ENCODE peak calls at places on chromosome 2, in eight cellular contexts. One of them, this sample, is unnamed.

GRCh38 chr2:6577960-6578359 is 287.7 kb downstream of the CMPK2 start:
- DNase-seq in kidney epithelial cell: no peak
- DNase-seq in lower leg skin: no peak
- DNase-seq in testis: no peak
- DNase-seq in body of pancreas: no peak
- DNase-seq in sigmoid colon: no peak
- DNase-seq in tibial nerve: no peak
- DNase-seq in OCI-LY7: no peak
- DNase-seq in this sample: no peak

GRCh38 chr2:7053650-7054262 is 136.5 kb downstream of the RNF144A start:
- DNase-seq in tibial nerve: no peak
- DNase-seq in testis: peak
- DNase-seq in sigmoid colon: peak
- DNase-seq in body of pancreas: peak
- DNase-seq in lower leg skin: peak
- DNase-seq in kidney epithelial cell: no peak
- DNase-seq in OCI-LY7: no peak
- DNase-seq in this sample: no peak

GRCh38 chr2:222782201-222782600 is 78.6 kb upstream of the ACSL3 start:
- DNase-seq in sigmoid colon: no peak
- DNase-seq in OCI-LY7: no peak
- DNase-seq in tibial nerve: no peak
- DNase-seq in testis: no peak
- DNase-seq in body of pancreas: no peak
- DNase-seq in lower leg skin: no peak
- DNase-seq in kidney epithelial cell: no peak
- DNase-seq in this sample: no peak

GRCh38 chr2:109275120-109276040 is 146.4 kb downstream of the SH3RF3 start:
- DNase-seq in body of pancreas: no peak
- DNase-seq in lower leg skin: no peak
- DNase-seq in OCI-LY7: no peak
- DNase-seq in sigmoid colon: no peak
- DNase-seq in testis: no peak
- DNase-seq in tibial nerve: no peak
- DNase-seq in kidney epithelial cell: no peak
- DNase-seq in this sample: no peak

GRCh38 chr2:29013046-29013780 is 32.1 kb downstream of the TOGARAM2 start:
- DNase-seq in testis: no peak
- DNase-seq in lower leg skin: no peak
- DNase-seq in body of pancreas: no peak
- DNase-seq in OCI-LY7: no peak
- DNase-seq in kidney epithelial cell: no peak
- DNase-seq in tibial nerve: no peak
- DNase-seq in sigmoid colon: no peak
- DNase-seq in this sample: no peak

GRCh38 chr2:9000442-9000841 is 3.0 kb downstream of the MBOAT2 start:
- DNase-seq in lower leg skin: no peak
- DNase-seq in kidney epithelial cell: no peak
- DNase-seq in testis: no peak
- DNase-seq in body of pancreas: no peak
- DNase-seq in tibial nerve: no peak
- DNase-seq in sigmoid colon: no peak
- DNase-seq in OCI-LY7: no peak
- DNase-seq in this sample: no peak

GRCh38 chr2:239459581-239459980 is 58.8 kb upstream of the HDAC4 start:
- DNase-seq in OCI-LY7: no peak
- DNase-seq in lower leg skin: peak
- DNase-seq in kidney epithelial cell: no peak
- DNase-seq in testis: no peak
- DNase-seq in body of pancreas: no peak
- DNase-seq in sigmoid colon: peak
- DNase-seq in tibial nerve: no peak
- DNase-seq in this sample: no peak

GRCh38 chr2:110126926-110127325 is 11.3 kb upstream of the MALL start:
- DNase-seq in kidney epithelial cell: no peak
- DNase-seq in sigmoid colon: no peak
- DNase-seq in tibial nerve: no peak
- DNase-seq in lower leg skin: no peak
- DNase-seq in OCI-LY7: no peak
- DNase-seq in testis: no peak
- DNase-seq in body of pancreas: no peak
- DNase-seq in this sample: no peak

GRCh38 chr2:101630224-101630949 is 67.1 kb upstream of the MAP4K4 start:
- DNase-seq in tibial nerve: no peak
- DNase-seq in testis: no peak
- DNase-seq in kidney epithelial cell: no peak
- DNase-seq in sigmoid colon: no peak
- DNase-seq in OCI-LY7: no peak
- DNase-seq in body of pancreas: peak
- DNase-seq in lower leg skin: peak
- DNase-seq in this sample: no peak

GRCh38 chr2:122096788-122097187 is 341.3 kb downstream of the TSN start:
- DNase-seq in lower leg skin: no peak
- DNase-seq in sigmoid colon: no peak
- DNase-seq in body of pancreas: no peak
- DNase-seq in testis: no peak
- DNase-seq in tibial nerve: no peak
- DNase-seq in kidney epithelial cell: no peak
- DNase-seq in OCI-LY7: no peak
- DNase-seq in this sample: no peak

GRCh38 chr2:231371430-231372054 is 24.0 kb upstream of the B3GNT7 start:
- DNase-seq in body of pancreas: no peak
- DNase-seq in lower leg skin: no peak
- DNase-seq in testis: no peak
- DNase-seq in OCI-LY7: no peak
- DNase-seq in tibial nerve: no peak
- DNase-seq in kidney epithelial cell: no peak
- DNase-seq in sigmoid colon: no peak
- DNase-seq in this sample: no peak

GRCh38 chr2:96159084-96159830 is 14.0 kb upstream of the DUSP2 start:
- DNase-seq in kidney epithelial cell: no peak
- DNase-seq in tibial nerve: no peak
- DNase-seq in sigmoid colon: peak
- DNase-seq in body of pancreas: peak
- DNase-seq in OCI-LY7: peak
- DNase-seq in lower leg skin: no peak
- DNase-seq in testis: no peak
- DNase-seq in this sample: no peak

GRCh38 chr2:8462280-8462679 is 219.6 kb upstream of the ID2 start:
- DNase-seq in lower leg skin: peak
- DNase-seq in kidney epithelial cell: no peak
- DNase-seq in OCI-LY7: peak
- DNase-seq in testis: no peak
- DNase-seq in tibial nerve: no peak
- DNase-seq in body of pancreas: no peak
- DNase-seq in sigmoid colon: peak
- DNase-seq in this sample: no peak

GRCh38 chr2:212692466-212692865 is 153.9 kb upstream of the ERBB4 start:
- DNase-seq in tibial nerve: no peak
- DNase-seq in lower leg skin: no peak
- DNase-seq in sigmoid colon: no peak
- DNase-seq in testis: no peak
- DNase-seq in kidney epithelial cell: no peak
- DNase-seq in OCI-LY7: peak
- DNase-seq in body of pancreas: no peak
- DNase-seq in this sample: no peak

GRCh38 chr2:64595397-64596160 is 58.1 kb downstream of the SERTAD2 start:
- DNase-seq in tibial nerve: no peak
- DNase-seq in OCI-LY7: peak
- DNase-seq in lower leg skin: no peak
- DNase-seq in kidney epithelial cell: no peak
- DNase-seq in testis: no peak
- DNase-seq in body of pancreas: no peak
- DNase-seq in sigmoid colon: no peak
- DNase-seq in this sample: no peak

GRCh38 chr2:68734688-68735525 is at the start of gene ARHGAP25:
- DNase-seq in sigmoid colon: no peak
- DNase-seq in body of pancreas: peak
- DNase-seq in lower leg skin: no peak
- DNase-seq in testis: no peak
- DNase-seq in OCI-LY7: peak
- DNase-seq in kidney epithelial cell: no peak
- DNase-seq in tibial nerve: peak
- DNase-seq in this sample: no peak

GRCh38 chr2:37683926-37684780 is 12.7 kb upstream of the CDC42EP3 start:
- DNase-seq in lower leg skin: no peak
- DNase-seq in kidney epithelial cell: no peak
- DNase-seq in OCI-LY7: no peak
- DNase-seq in body of pancreas: no peak
- DNase-seq in testis: no peak
- DNase-seq in tibial nerve: no peak
- DNase-seq in sigmoid colon: no peak
- DNase-seq in this sample: no peak

GRCh38 chr2:69089244-69089643 is 76.3 kb downstream of the ANTXR1 start:
- DNase-seq in sigmoid colon: no peak
- DNase-seq in OCI-LY7: no peak
- DNase-seq in testis: no peak
- DNase-seq in lower leg skin: no peak
- DNase-seq in body of pancreas: no peak
- DNase-seq in kidney epithelial cell: no peak
- DNase-seq in tibial nerve: no peak
- DNase-seq in this sample: no peak

GRCh38 chr2:88451647-88452150 is 794 bp downstream of the FOXI3 start:
- DNase-seq in testis: peak
- DNase-seq in body of pancreas: peak
- DNase-seq in tibial nerve: no peak
- DNase-seq in sigmoid colon: peak
- DNase-seq in kidney epithelial cell: no peak
- DNase-seq in lower leg skin: no peak
- DNase-seq in OCI-LY7: no peak
- DNase-seq in this sample: no peak

GRCh38 chr2:219637842-219638185 is 10.4 kb downstream of the SLC4A3 start:
- DNase-seq in kidney epithelial cell: no peak
- DNase-seq in lower leg skin: peak
- DNase-seq in body of pancreas: no peak
- DNase-seq in sigmoid colon: no peak
- DNase-seq in OCI-LY7: no peak
- DNase-seq in tibial nerve: no peak
- DNase-seq in testis: no peak
- DNase-seq in this sample: no peak

GRCh38 chr2:219636941-219637841 is 9.8 kb downstream of the SLC4A3 start:
- DNase-seq in lower leg skin: no peak
- DNase-seq in sigmoid colon: no peak
- DNase-seq in OCI-LY7: no peak
- DNase-seq in kidney epithelial cell: no peak
- DNase-seq in testis: no peak
- DNase-seq in tibial nerve: no peak
- DNase-seq in body of pancreas: no peak
- DNase-seq in this sample: no peak

GRCh38 chr2:219639356-219639755 is 11.9 kb downstream of the SLC4A3 start:
- DNase-seq in body of pancreas: no peak
- DNase-seq in lower leg skin: peak
- DNase-seq in kidney epithelial cell: no peak
- DNase-seq in tibial nerve: no peak
- DNase-seq in sigmoid colon: peak
- DNase-seq in OCI-LY7: no peak
- DNase-seq in testis: no peak
- DNase-seq in this sample: no peak

GRCh38 chr2:219638948-219639341 is 11.5 kb downstream of the SLC4A3 start:
- DNase-seq in kidney epithelial cell: no peak
- DNase-seq in OCI-LY7: no peak
- DNase-seq in sigmoid colon: peak
- DNase-seq in testis: peak
- DNase-seq in body of pancreas: no peak
- DNase-seq in tibial nerve: no peak
- DNase-seq in lower leg skin: no peak
- DNase-seq in this sample: no peak

GRCh38 chr2:219638217-219638947 is 11.0 kb downstream of the SLC4A3 start:
- DNase-seq in tibial nerve: no peak
- DNase-seq in testis: no peak
- DNase-seq in sigmoid colon: peak
- DNase-seq in kidney epithelial cell: no peak
- DNase-seq in OCI-LY7: no peak
- DNase-seq in body of pancreas: no peak
- DNase-seq in lower leg skin: peak
- DNase-seq in this sample: no peak
- TF ChIP-seq CTCF in tibial nerve: no peak
- TF ChIP-seq CTCF in testis: no peak
- TF ChIP-seq CTCF in sigmoid colon: no peak
- TF ChIP-seq CTCF in kidney epithelial cell: peak
- TF ChIP-seq CTCF in OCI-LY7: peak
- TF ChIP-seq CTCF in body of pancreas: no peak
- TF ChIP-seq CTCF in lower leg skin: no peak
- TF ChIP-seq CTCF in this sample: no peak

DNA sequence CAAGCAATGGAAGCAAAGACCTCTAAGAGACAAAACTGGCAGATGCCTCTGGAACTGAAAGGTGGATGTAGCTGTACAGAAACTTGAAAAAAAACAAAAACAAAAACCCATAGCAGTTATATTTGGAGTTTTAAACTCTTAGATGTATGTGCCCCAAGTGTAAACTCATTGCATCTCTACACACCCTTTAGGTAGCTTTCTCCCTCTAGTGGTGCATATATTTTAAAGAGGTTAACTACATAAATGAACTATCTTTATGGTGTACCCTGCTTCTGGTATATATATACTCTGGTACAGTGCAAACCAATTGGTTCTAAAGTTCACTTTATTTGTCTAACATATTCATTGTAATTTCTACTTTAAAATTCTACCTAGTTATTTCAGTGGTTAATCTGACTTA is 518.2 kb downstream of the NRXN1 start:
- DNase-seq in body of pancreas: no peak
- DNase-seq in kidney epithelial cell: no peak
- DNase-seq in lower leg skin: no peak
- DNase-seq in tibial nerve: no peak
- DNase-seq in sigmoid colon: no peak
- DNase-seq in OCI-LY7: no peak
- DNase-seq in testis: no peak
- DNase-seq in this sample: no peak
- TF ChIP-seq CTCF in body of pancreas: no peak
- TF ChIP-seq CTCF in kidney epithelial cell: no peak
- TF ChIP-seq CTCF in lower leg skin: no peak
- TF ChIP-seq CTCF in tibial nerve: no peak
- TF ChIP-seq CTCF in sigmoid colon: no peak
- TF ChIP-seq CTCF in OCI-LY7: peak
- TF ChIP-seq CTCF in testis: no peak
- TF ChIP-seq CTCF in this sample: no peak

GRCh38 chr2:188456114-188456909 is 164.6 kb downstream of the GULP1 start:
- DNase-seq in lower leg skin: no peak
- DNase-seq in body of pancreas: no peak
- DNase-seq in tibial nerve: no peak
- DNase-seq in testis: no peak
- DNase-seq in sigmoid colon: no peak
- DNase-seq in kidney epithelial cell: no peak
- DNase-seq in OCI-LY7: no peak
- DNase-seq in this sample: no peak
- TF ChIP-seq CTCF in lower leg skin: no peak
- TF ChIP-seq CTCF in body of pancreas: no peak
- TF ChIP-seq CTCF in tibial nerve: no peak
- TF ChIP-seq CTCF in testis: no peak
- TF ChIP-seq CTCF in sigmoid colon: no peak
- TF ChIP-seq CTCF in kidney epithelial cell: peak
- TF ChIP-seq CTCF in OCI-LY7: peak
- TF ChIP-seq CTCF in this sample: no peak

DNA sequence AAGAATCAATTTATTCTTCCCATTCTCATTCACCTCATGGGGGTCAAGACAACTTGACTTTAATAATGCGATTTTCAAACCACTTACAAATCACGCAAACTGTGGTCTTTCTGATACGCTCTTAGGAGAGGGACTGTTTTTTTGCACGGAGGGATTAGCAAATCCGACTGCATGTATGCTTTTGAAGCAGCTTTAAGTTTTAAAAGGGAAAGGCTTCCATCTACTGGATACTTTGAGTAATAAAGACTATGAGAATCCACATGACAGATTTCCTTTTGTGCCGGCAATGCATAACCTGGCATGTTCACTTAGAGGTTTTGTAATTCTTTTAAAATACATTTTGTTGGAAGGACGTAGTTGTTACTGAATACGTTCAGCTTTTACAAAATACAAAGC is 322.9 kb upstream of the KCNJ3 start:
- DNase-seq in OCI-LY7: peak
- DNase-seq in tibial nerve: no peak
- DNase-seq in testis: no peak
- DNase-seq in body of pancreas: peak
- DNase-seq in kidney epithelial cell: peak
- DNase-seq in lower leg skin: no peak
- DNase-seq in sigmoid colon: no peak
- DNase-seq in this sample: no peak
- TF ChIP-seq CTCF in OCI-LY7: peak
- TF ChIP-seq CTCF in tibial nerve: peak
- TF ChIP-seq CTCF in testis: peak
- TF ChIP-seq CTCF in body of pancreas: peak
- TF ChIP-seq CTCF in kidney epithelial cell: peak
- TF ChIP-seq CTCF in lower leg skin: no peak
- TF ChIP-seq CTCF in sigmoid colon: no peak
- TF ChIP-seq CTCF in this sample: peak